ENCODE peak calls at places on chromosome 12, in seven cellular contexts. O is cardiac fibroblast, R is AG09309, D is natural killer cell, M is cardiac muscle cell, G is neural progenitor cell, S is Panc1. H is an unnamed sample.

GRCh38 chr12:69059465-69060457 is 126.8 kb upstream of the CPM start:
- DNase-seq in O (peak; percentile 95), M (peak; percentile 68), S (peak; percentile 36), D (no peak), G (no peak), R (peak; percentile 79), H (no peak)

GRCh38 chr12:131028587-131029338 is 75.1 kb downstream of the ADGRD1 start:
- DNase-seq in M (no peak), D (no peak), R (no peak), G (no peak), O (no peak), S (no peak), H (no peak)

GRCh38 chr12:91417649-91418048 is 235.0 kb upstream of the DCN start:
- DNase-seq in R (no peak), S (no peak), D (no peak), G (no peak), M (no peak), O (no peak), H (no peak)

GRCh38 chr12:9115731-9116689 is at the start of gene A2M:
- DNase-seq in G (no peak), M (peak; percentile 65), D (no peak), R (no peak), O (no peak), S (no peak), H (peak; percentile 51)

GRCh38 chr12:92537235-92537960 is 165.4 kb upstream of the PLEKHG7 start:
- DNase-seq in M (no peak), O (no peak), S (no peak), D (no peak), G (no peak), R (no peak), H (no peak)

GRCh38 chr12:31105668-31106067 is 32.0 kb downstream of the DDX11 start:
- DNase-seq in M (no peak), D (no peak), S (no peak), G (no peak), R (no peak), O (no peak), H (no peak)

GRCh38 chr12:83010169-83010804 is 323.6 kb downstream of the TMTC2 start:
- DNase-seq in O (no peak), R (no peak), G (no peak), D (no peak), M (no peak), S (no peak), H (no peak)

GRCh38 chr12:15808250-15808971 is 19.2 kb upstream of the EPS8 start:
- DNase-seq in S (no peak), G (no peak), D (no peak), M (no peak), R (no peak), O (no peak), H (no peak)

GRCh38 chr12:49664591-49665146 is 41.3 kb downstream of the PRPF40B start:
- DNase-seq in D (no peak), O (peak; percentile 42), G (no peak), R (no peak), M (no peak), S (no peak), H (no peak)

GRCh38 chr12:85036736-85037135 is 585 bp downstream of the LRRIQ1 start:
- DNase-seq in S (no peak), D (no peak), R (no peak), M (no peak), G (no peak), O (no peak), H (no peak)

GRCh38 chr12:70052931-70053497 is 190.2 kb upstream of the CNOT2 start:
- DNase-seq in S (no peak), O (peak; percentile 93), M (peak; percentile 94), D (no peak), R (peak; percentile 39), G (no peak), H (peak; percentile 25)

GRCh38 chr12:70045036-70045435 is 198.2 kb upstream of the CNOT2 start:
- DNase-seq in D (no peak), S (no peak), O (peak; percentile 72), M (peak; percentile 76), R (no peak), G (no peak), H (no peak)

GRCh38 chr12:49086116-49086515 is 8.5 kb downstream of the DHH start:
- DNase-seq in G (no peak), M (peak; percentile 36), R (no peak), D (no peak), O (peak; percentile 8), S (no peak), H (peak; percentile 39)

DNA sequence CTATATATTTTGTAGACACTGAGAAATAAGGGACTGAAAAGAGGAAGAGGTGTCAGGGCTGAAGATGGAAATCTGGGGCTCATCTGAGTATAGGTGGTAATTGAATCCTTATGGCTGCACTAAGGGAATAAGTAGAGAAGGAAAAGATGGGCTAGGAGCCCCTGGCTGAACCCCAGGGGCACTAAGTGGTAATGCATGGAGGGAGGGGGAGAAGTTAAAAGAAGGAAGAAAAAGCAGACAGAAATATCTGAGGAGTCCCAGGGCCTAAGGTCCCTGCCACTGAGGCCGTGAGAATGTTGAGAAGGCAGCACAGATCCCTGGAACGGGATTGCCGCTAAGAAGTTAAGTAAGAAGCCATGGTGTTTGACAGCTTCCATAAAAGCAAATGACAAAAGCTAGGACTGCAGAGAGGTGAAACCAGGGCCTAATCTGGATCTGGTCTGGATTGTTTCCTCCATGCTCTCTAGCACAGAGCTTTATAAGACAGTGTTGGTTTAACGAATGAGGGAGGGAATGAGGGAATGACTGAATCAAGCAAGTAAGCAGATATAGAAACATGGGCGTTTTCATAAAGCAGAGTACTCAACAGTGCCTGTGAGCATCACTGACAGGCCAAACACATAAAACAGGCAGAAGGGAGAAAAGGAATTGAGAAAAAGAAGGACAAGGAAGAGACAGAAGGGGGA is 92.9 kb downstream of the HMGA2 start:
- DNase-seq in R (no peak), M (no peak), G (no peak), O (no peak), D (no peak), S (no peak), H (no peak)
- TF ChIP-seq CTCF in R (no peak), M (no peak), G (no peak), O (no peak), D (no peak), S (no peak), H (no peak)

GRCh38 chr12:94750891-94751290 is 100.5 kb upstream of the TMCC3 start:
- DNase-seq in S (no peak), R (no peak), D (no peak), M (no peak), G (no peak), O (no peak), H (no peak)

GRCh38 chr12:94748726-94749421 is 98.5 kb upstream of the TMCC3 start:
- DNase-seq in R (no peak), S (no peak), O (no peak), G (no peak), M (no peak), D (no peak), H (no peak)

GRCh38 chr12:94753071-94753779 is 102.9 kb upstream of the TMCC3 start:
- DNase-seq in O (peak; percentile 28), R (no peak), G (peak; percentile 57), S (no peak), D (no peak), M (peak; percentile 53), H (peak; percentile 28)

GRCh38 chr12:94749890-94750289 is 99.5 kb upstream of the TMCC3 start:
- DNase-seq in M (no peak), D (no peak), O (no peak), S (no peak), G (no peak), R (no peak), H (no peak)

GRCh38 chr12:94754653-94755052 is 104.3 kb upstream of the TMCC3 start:
- DNase-seq in S (no peak), O (peak; percentile 29), R (no peak), D (no peak), M (no peak), G (no peak), H (no peak)
- TF ChIP-seq CTCF in S (peak; percentile 14), O (peak; percentile 49), R (peak; percentile 25), D (no peak), M (peak; percentile 44), G (no peak), H (no peak)

DNA sequence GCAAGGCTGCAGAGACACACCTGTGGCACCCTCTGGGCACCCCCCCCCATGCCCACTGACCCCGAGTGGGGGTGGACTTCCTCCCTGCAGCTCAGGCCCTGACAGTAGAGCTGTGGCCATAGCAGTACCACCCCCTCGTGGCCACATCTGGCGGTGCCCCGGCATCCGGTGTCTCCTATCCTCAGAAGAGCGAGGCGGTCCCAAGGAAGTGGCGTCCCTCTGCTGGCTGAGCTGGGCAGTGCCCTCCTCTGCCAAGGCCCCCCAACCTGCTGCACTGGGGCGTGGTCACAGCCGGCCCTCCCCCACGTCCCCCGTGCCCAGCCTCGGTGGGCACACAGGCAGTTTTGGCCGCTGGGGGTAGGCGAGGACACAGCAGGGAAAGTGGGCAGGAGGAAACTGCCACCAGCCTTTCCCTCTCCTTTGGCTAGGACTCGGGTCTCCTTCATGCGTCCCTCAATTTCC is 6.0 kb upstream of the SLC6A12 start:
- DNase-seq in M (peak; percentile 51), O (peak; percentile 62), D (peak; percentile 53), S (peak; percentile 17), R (no peak), G (peak; percentile 94), H (peak; percentile 33)
- TF ChIP-seq CTCF in M (peak; percentile 63), O (peak; percentile 78), D (peak; percentile 54), S (peak; percentile 89), R (peak; percentile 65), G (peak; percentile 96), H (peak; percentile 5)

GRCh38 chr12:132194056-132194455 is 49.8 kb downstream of the NOC4L start:
- DNase-seq in O (peak; percentile 19), D (no peak), M (no peak), R (no peak), G (peak; percentile 44), S (no peak), H (no peak)
- TF ChIP-seq CTCF in O (peak; percentile 43), D (no peak), M (no peak), R (peak; percentile 11), G (peak; percentile 54), S (no peak), H (no peak)

DNA sequence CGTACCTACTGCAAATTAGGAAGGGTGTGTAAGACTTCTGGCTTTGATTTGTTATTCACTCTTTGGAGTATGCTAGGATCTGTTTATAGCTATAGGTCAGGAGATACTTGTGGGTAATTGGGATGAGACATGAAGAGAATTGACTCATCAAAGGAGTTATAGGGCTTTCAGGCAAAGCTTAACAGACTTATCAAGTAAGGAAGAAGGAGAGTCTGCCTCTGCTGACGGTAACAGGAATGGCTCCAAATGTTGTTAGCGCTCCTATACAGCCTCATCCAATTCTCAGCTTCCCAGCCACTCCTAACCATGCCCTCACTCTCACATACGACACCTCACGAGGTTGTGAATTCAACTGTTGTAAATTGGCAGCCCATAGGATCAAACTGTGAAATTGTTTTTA is 140.5 kb downstream of the KCNA5 start:
- DNase-seq in O (no peak), R (no peak), G (no peak), M (no peak), D (no peak), S (no peak), H (no peak)
- TF ChIP-seq CTCF in O (no peak), R (no peak), G (peak; percentile 16), M (no peak), D (no peak), S (no peak), H (no peak)

GRCh38 chr12:109739747-109740693 is 26.4 kb downstream of the FAM222A start:
- DNase-seq in D (peak; percentile 10), R (no peak), S (no peak), G (peak; percentile 80), M (peak; percentile 5), O (no peak), H (peak; percentile 3)
- TF ChIP-seq CTCF in D (no peak), R (peak; percentile 20), S (no peak), G (peak; percentile 77), M (peak; percentile 42), O (peak; percentile 16), H (no peak)

GRCh38 chr12:52119398-52120254 is 40.1 kb downstream of the SMIM41 start:
- DNase-seq in R (no peak), G (peak; percentile 93), O (no peak), D (no peak), M (peak; percentile 29), S (no peak), H (no peak)
- TF ChIP-seq CTCF in R (peak; percentile 45), G (peak; percentile 89), O (peak; percentile 61), D (no peak), M (peak; percentile 62), S (peak; percentile 82), H (no peak)

H was measured in uterus.